ENCODE peak calls at places on chromosome 15, in eight cellular contexts. E is transverse colon, D is naive B cell, G is GM12878, B is right cardiac atrium, K is WTC11, Y is MCF 10A, W is NCI-H1105 treated with DMSO at 0.1 percent for 48 hours. Z is an unnamed sample.

GRCh38 chr15:87633471-87633870 is 623.1 kb downstream of the NTRK3 start:
- DNase-seq in E (no peak), D (no peak), G (no peak), B (no peak), K (no peak), Y (no peak), W (peak), Z (no peak)

GRCh38 chr15:81133782-81134461 is at the start of gene CFAP161:
- DNase-seq in E (peak), D (peak), G (no peak), B (peak), K (peak), Y (no peak), W (peak), Z (no peak)

GRCh38 chr15:47817825-47818681 is 100.7 kb downstream of the SEMA6D start:
- DNase-seq in E (no peak), D (no peak), G (no peak), B (no peak), K (no peak), Y (no peak), W (no peak), Z (no peak)

GRCh38 chr15:48577495-48577894 is 68.0 kb downstream of the FBN1 start:
- DNase-seq in E (no peak), D (no peak), G (no peak), B (no peak), K (no peak), Y (peak), W (no peak), Z (no peak)

GRCh38 chr15:39018966-39019365 is 454.4 kb upstream of the RASGRP1 start:
- DNase-seq in E (no peak), D (no peak), G (no peak), B (no peak), K (no peak), Y (no peak), W (no peak), Z (no peak)

GRCh38 chr15:98815207-98815606 is 166.9 kb downstream of the IGF1R start:
- DNase-seq in E (no peak), D (no peak), G (no peak), B (no peak), K (no peak), Y (no peak), W (no peak), Z (no peak)

GRCh38 chr15:76501726-76502125 is 165.2 kb downstream of the ISL2 start:
- DNase-seq in E (no peak), D (no peak), G (no peak), B (no peak), K (no peak), Y (no peak), W (no peak), Z (no peak)

GRCh38 chr15:78084359-78084750 is 6.8 kb upstream of the TBC1D2B start:
- DNase-seq in E (peak), D (no peak), G (no peak), B (peak), K (no peak), Y (no peak), W (no peak), Z (no peak)

GRCh38 chr15:48954538-48954937 is 9.2 kb downstream of the SHC4 start:
- DNase-seq in E (no peak), D (no peak), G (no peak), B (peak), K (peak), Y (no peak), W (no peak), Z (no peak)

Z was measured in CD8-positive, alpha-beta T cell.